ENCODE peak calls at places on chromosomes 12 and 14, in nine cellular contexts. J is astrocyte of the spinal cord, M is astrocyte, N is neural crest cell, D is esophagus muscularis mucosa, Q is HCT116, G is B cell, S is MCF 10A, V is RWPE1. R is an unnamed sample.

GRCh38 chr14:93073833-93074769 is 41.6 kb downstream of the ITPK1 start:
- DNase-seq in J (peak), M (peak), N (no peak), D (no peak), Q (no peak), G (no peak), S (peak), V (no peak), R (no peak)

GRCh38 chr12:120117961-120118709 is 1.6 kb upstream of the RAB35 start:
- DNase-seq in J (peak), M (no peak), N (no peak), D (no peak), Q (no peak), G (no peak), S (peak), V (peak), R (no peak)

GRCh38 chr14:94682061-94682516 is 69.9 kb downstream of the SERPINA3 start:
- DNase-seq in J (peak), M (no peak), N (no peak), D (no peak), Q (no peak), G (no peak), S (no peak), V (no peak), R (no peak)

GRCh38 chr14:54603362-54603761 is 36.4 kb downstream of the SAMD4A start:
- DNase-seq in J (peak), M (peak), N (no peak), D (no peak), Q (no peak), G (no peak), S (peak), V (peak), R (no peak)

GRCh38 chr14:102694530-102695171 is 82.6 kb upstream of the TRAF3 start:
- DNase-seq in J (peak), M (peak), N (peak), D (no peak), Q (peak), G (peak), S (peak), V (peak), R (no peak)

GRCh38 chr14:61925732-61926445 is 163.7 kb downstream of the SNAPC1 start:
- DNase-seq in J (peak), M (peak), N (no peak), D (no peak), Q (no peak), G (no peak), S (peak), V (no peak), R (no peak)

GRCh38 chr14:51209457-51209856 is 30.6 kb upstream of the TMX1 start:
- DNase-seq in J (no peak), M (no peak), N (no peak), D (no peak), Q (no peak), G (no peak), S (no peak), V (no peak), R (no peak)

GRCh38 chr14:94411638-94412037 is 23.2 kb upstream of the SERPINA1 start:
- DNase-seq in J (no peak), M (no peak), N (no peak), D (no peak), Q (no peak), G (no peak), S (no peak), V (no peak), R (no peak)

GRCh38 chr14:74502236-74503019 is 8.9 kb downstream of the ISCA2 start:
- DNase-seq in J (no peak), M (no peak), N (peak), D (no peak), Q (no peak), G (no peak), S (peak), V (no peak), R (no peak)

GRCh38 chr12:28114488-28114887 is 75.8 kb upstream of the CCDC91 start:
- DNase-seq in J (no peak), M (peak), N (no peak), D (no peak), Q (no peak), G (no peak), S (peak), V (peak), R (no peak)

GRCh38 chr12:25801621-25802243 is 156.8 kb upstream of the RASSF8 start:
- DNase-seq in J (no peak), M (no peak), N (no peak), D (no peak), Q (no peak), G (no peak), S (peak), V (no peak), R (no peak)

GRCh38 chr12:88127855-88128254 is 14.0 kb downstream of the CEP290 start:
- DNase-seq in J (no peak), M (no peak), N (no peak), D (no peak), Q (no peak), G (no peak), S (no peak), V (no peak), R (no peak)

GRCh38 chr12:120024193-120024592 is 35.2 kb downstream of the BICDL1 start:
- DNase-seq in J (no peak), M (no peak), N (no peak), D (no peak), Q (no peak), G (no peak), S (no peak), V (no peak), R (no peak)

GRCh38 chr12:4991373-4991772 is 52.3 kb upstream of the KCNA5 start:
- DNase-seq in J (no peak), M (no peak), N (no peak), D (no peak), Q (no peak), G (no peak), S (no peak), V (no peak), R (no peak)

GRCh38 chr12:95257541-95257940 is 39.9 kb downstream of the VEZT start:
- DNase-seq in J (peak), M (no peak), N (no peak), D (no peak), Q (no peak), G (no peak), S (no peak), V (no peak), R (no peak)

GRCh38 chr14:74014299-74014698 is 4.8 kb downstream of the ENTPD5 start:
- DNase-seq in J (no peak), M (no peak), N (no peak), D (no peak), Q (no peak), G (no peak), S (peak), V (no peak), R (no peak)

GRCh38 chr12:95231190-95231589 is 13.6 kb downstream of the VEZT start:
- DNase-seq in J (peak), M (peak), N (no peak), D (no peak), Q (no peak), G (no peak), S (peak), V (peak), R (no peak)

GRCh38 chr12:91923864-91924263 is 221.8 kb downstream of the BTG1 start:
- DNase-seq in J (no peak), M (no peak), N (no peak), D (no peak), Q (no peak), G (no peak), S (no peak), V (no peak), R (no peak)

GRCh38 chr12:109818253-109818652 is 14.9 kb downstream of the TRPV4 start:
- DNase-seq in J (no peak), M (no peak), N (no peak), D (no peak), Q (no peak), G (no peak), S (no peak), V (no peak), R (no peak)

GRCh38 chr12:131089526-131090253 is 136.0 kb downstream of the ADGRD1 start:
- DNase-seq in J (no peak), M (no peak), N (no peak), D (no peak), Q (no peak), G (no peak), S (no peak), V (no peak), R (no peak)

GRCh38 chr14:44873536-44873935 is 88.2 kb downstream of the KLHL28 start:
- DNase-seq in J (no peak), M (no peak), N (no peak), D (no peak), Q (no peak), G (no peak), S (no peak), V (no peak), R (no peak)

GRCh38 chr14:25350802-25351201 is 300.9 kb upstream of the STXBP6 start:
- DNase-seq in J (no peak), M (no peak), N (no peak), D (no peak), Q (no peak), G (no peak), S (no peak), V (no peak), R (no peak)

GRCh38 chr14:103055693-103056092 is 1.7 kb downstream of the CDC42BPB start:
- DNase-seq in J (no peak), M (no peak), N (no peak), D (no peak), Q (no peak), G (no peak), S (no peak), V (no peak), R (no peak)

GRCh38 chr12:105330283-105330937 is at the start of gene C12orf75:
- DNase-seq in J (peak), M (peak), N (peak), D (no peak), Q (peak), G (peak), S (peak), V (peak), R (peak)

GRCh38 chr14:85764809-85765208 is 234.9 kb downstream of the FLRT2 start:
- DNase-seq in J (peak), M (peak), N (no peak), D (no peak), Q (no peak), G (no peak), S (no peak), V (no peak), R (no peak)

GRCh38 chr12:24853588-24853987 is 95.3 kb downstream of the BCAT1 start:
- DNase-seq in J (peak), M (peak), N (no peak), D (no peak), Q (no peak), G (no peak), S (peak), V (peak), R (no peak)

DNA sequence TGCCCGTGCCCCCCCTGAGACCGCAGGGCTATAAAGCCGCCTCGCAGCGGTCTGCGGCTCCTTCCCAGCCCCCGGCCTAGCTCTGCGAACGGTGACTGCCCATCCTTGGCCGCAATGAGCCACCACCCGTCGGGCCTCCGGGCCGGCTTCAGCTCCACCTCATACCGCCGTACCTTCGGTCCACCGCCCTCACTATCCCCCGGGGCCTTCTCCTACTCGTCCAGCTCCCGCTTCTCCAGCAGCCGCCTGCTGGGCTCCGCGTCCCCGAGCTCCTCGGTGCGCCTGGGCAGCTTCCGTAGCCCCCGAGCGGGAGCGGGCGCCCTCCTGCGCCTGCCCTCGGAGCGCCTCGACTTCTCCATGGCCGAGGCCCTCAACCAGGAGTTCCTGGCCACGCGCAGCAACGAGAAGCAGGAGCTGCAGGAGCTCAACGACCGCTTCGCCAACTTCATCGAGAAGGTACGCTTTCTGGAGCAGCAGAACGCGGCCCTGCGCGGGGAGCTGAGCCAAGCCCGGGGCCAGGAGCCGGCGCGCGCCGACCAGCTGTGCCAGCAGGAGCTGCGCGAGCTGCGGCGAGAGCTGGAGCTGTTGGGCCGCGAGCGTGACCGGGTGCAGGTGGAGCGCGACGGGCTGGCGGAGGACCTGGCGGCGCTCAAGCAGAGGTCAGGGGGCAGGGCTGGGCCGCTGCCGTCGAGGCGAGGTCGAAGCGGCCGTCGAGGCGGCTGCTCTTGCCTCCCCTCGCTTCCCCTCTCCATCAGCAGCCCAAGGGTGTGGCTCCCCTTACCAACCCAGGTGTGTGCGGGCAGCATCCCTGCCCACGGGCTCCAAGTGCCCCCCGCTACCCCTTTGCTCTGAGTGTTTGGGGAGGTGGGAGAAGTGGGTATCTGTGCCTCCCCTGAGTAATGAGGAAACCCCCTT is at the start of gene PRPH:
- DNase-seq in J (no peak), M (no peak), N (no peak), D (no peak), Q (no peak), G (no peak), S (no peak), V (no peak), R (no peak)
- TF ChIP-seq CTCF in J (no peak), M (no peak), N (no peak), D (no peak), Q (no peak), G (no peak), S (no peak), V (no peak), R (no peak)

DNA sequence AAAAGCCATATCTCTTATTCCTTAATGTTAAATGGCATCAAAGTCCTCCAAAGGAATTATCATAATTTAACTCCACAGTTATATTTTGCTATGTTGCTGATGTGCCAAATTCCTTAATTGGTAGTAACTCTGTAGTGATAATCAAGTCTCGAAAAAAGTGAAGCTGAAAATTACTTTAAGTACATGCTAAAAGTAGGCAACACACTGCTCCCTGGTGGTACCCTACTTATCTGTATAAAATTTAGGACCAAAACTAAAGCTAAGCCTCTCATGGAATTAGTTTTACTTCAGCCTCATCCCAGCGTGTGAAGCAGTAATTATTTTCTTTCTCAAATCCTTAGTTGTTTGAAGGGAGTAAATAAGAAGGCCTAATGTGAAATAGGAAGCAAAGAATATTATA is 132.8 kb downstream of the TTLL5 start:
- DNase-seq in J (peak), M (no peak), N (no peak), D (no peak), Q (no peak), G (no peak), S (peak), V (no peak), R (no peak)
- TF ChIP-seq CTCF in J (no peak), M (peak), N (no peak), D (no peak), Q (no peak), G (no peak), S (no peak), V (no peak), R (peak)

GRCh38 chr14:88272390-88273019 is 50.6 kb downstream of the KCNK10 start:
- DNase-seq in J (no peak), M (no peak), N (no peak), D (no peak), Q (no peak), G (no peak), S (no peak), V (no peak), R (no peak)
- TF ChIP-seq CTCF in J (no peak), M (no peak), N (no peak), D (no peak), Q (no peak), G (no peak), S (no peak), V (no peak), R (no peak)

GRCh38 chr12:49890096-49890461 is 13.6 kb downstream of the FAIM2 start:
- DNase-seq in J (no peak), M (no peak), N (no peak), D (no peak), Q (no peak), G (no peak), S (no peak), V (no peak), R (no peak)
- TF ChIP-seq CTCF in J (no peak), M (no peak), N (no peak), D (no peak), Q (no peak), G (no peak), S (no peak), V (no peak), R (no peak)

DNA sequence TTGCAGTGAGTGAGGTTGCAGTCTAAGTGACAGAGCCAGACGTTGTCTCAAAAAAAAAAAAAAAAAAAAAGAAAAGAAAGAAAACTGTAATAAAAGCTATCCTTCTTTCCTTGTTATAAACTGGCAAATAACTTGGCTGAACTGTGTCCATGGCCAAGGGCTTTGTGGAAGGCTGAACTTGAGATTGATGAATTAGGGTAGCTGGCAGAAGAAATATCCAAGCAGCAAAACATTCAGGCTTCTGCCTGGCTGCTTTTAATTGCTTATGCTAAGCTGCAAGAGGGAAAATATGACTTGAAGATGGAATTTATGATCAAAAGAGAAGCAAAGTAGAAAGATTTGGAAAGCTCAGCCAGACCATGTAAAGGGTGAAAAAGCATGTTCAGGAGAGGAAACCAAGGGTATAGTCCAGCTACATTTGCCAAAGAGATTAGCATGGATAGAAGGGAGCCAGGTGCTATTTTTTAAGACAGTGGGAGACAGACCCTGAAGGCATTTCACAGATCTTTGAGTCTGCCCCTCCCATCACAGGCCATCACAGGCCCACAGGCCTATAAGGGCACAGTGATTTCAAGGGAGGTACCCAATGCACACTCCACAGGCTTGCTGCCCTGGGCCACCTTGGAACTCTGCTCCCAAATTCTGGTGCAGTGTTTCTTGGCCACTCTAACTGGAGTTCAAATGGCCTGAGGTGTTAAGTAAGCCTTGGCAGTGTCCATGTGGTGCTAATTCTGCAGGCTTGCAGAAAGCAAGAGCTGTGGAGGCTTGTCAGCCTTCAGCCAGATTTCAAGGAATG is 226.0 kb downstream of the AEBP2 start:
- DNase-seq in J (no peak), M (no peak), N (no peak), D (no peak), Q (no peak), G (no peak), S (peak), V (no peak), R (no peak)
- TF ChIP-seq CTCF in J (no peak), M (no peak), N (no peak), D (no peak), Q (no peak), G (no peak), S (no peak), V (no peak), R (no peak)

DNA sequence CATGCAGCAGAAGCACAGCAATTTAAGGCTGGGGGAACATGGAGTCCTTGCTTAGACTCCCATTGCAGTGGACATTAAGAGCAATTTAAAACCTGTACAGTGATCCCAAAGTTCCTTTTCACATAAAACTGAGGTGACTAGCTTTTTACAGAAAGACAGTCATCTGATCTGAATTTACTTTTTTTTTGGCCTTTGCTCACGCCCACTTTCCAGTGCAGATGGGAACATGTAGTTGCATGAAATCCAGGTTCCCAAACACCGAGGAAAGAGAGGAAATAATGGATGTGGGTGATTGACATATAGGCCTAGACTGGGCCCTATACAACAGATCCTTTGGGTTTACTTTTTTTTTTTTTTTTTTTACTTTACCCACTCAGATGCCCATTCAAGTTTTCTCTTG is 126.4 kb upstream of the PTPRB start:
- DNase-seq in J (no peak), M (no peak), N (no peak), D (no peak), Q (no peak), G (no peak), S (no peak), V (no peak), R (no peak)
- TF ChIP-seq CTCF in J (no peak), M (no peak), N (no peak), D (no peak), Q (no peak), G (no peak), S (no peak), V (no peak), R (no peak)

GRCh38 chr12:93467351-93468007 is at the start of gene MRPL42:
- DNase-seq in J (peak), M (peak), N (peak), D (peak), Q (peak), G (peak), S (peak), V (peak), R (peak)
- TF ChIP-seq CTCF in J (peak), M (peak), N (peak), D (peak), Q (peak), G (peak), S (peak), V (peak), R (peak)

DNA sequence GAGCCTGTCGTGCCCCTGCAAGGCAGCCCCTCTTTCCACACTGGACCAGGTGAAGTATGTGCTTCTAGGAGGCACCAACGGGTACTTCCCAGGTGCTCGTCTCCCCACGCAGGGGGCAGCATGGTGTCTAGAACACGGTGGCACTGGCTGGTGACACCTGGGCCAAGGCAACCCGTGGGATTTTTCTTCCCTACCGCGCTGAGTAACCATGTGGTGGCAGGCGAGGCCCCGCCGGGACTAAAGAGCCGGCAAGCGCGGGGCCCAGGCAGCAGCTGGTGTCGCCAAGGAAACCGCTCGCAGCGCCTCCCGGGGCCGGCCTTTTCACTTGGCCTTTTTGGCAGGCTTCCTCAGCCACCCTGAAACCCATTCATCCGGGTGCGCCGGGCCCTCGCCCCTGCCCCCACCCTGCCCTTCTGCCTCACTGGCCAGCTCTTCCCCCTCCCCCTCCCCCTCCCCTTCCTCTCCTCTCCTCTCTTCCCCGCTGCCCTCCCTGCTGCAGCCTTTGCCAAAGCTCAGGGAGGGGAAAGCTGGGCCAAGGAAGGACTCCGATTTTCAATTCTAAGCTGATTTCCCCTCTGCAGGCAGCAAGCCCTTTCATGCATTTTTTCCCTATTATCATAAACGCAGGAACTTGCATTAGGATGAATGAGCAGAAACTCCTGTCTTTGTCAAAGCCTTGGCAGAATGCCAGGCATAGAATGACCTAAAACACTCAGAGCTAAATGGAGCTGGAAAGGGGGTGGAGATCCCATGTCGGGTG is 81.2 kb downstream of the IRF2BPL start:
- DNase-seq in J (peak), M (peak), N (peak), D (peak), Q (peak), G (peak), S (peak), V (peak), R (peak)
- TF ChIP-seq CTCF in J (peak), M (no peak), N (peak), D (peak), Q (peak), G (peak), S (peak), V (peak), R (peak)